ENCODE peak calls at places on chromosomes 12 and 14, in five cellular contexts. U is right atrium auricular region, A is WTC11, S is GM04504, D is NCI-H460. R is an unnamed sample.

GRCh38 chr12:102756564-102756963 is 160.5 kb downstream of the PAH start:
- DNase-seq in A (no peak), U (peak; percentile 66), D (no peak), S (no peak), R (no peak)

GRCh38 chr14:99803803-99804202 is 10.6 kb downstream of the EML1 start:
- DNase-seq in A (no peak), S (no peak), U (no peak), D (no peak), R (no peak)

GRCh38 chr14:32004300-32004699 is 72.8 kb upstream of the ARHGAP5 start:
- DNase-seq in S (no peak), U (no peak), D (no peak), A (no peak), R (no peak)

GRCh38 chr14:68854421-68854820 is 61.6 kb upstream of the ZFP36L1 start:
- DNase-seq in S (no peak), D (no peak), A (no peak), U (peak; percentile 42), R (peak; percentile 55)

GRCh38 chr12:118842753-118843335 is 138.5 kb upstream of the SRRM4 start:
- DNase-seq in D (no peak), A (no peak), S (no peak), U (no peak), R (no peak)

GRCh38 chr12:53935562-53936341 is 2.9 kb upstream of the HOXC13 start:
- DNase-seq in S (no peak), D (no peak), A (no peak), U (no peak), R (no peak)

GRCh38 chr12:112602150-112602549 is 183.4 kb downstream of the PTPN11 start:
- DNase-seq in U (no peak), A (peak; percentile 59), S (no peak), D (no peak), R (no peak)

GRCh38 chr12:108701779-108702435 is 29.4 kb downstream of the CORO1C start:
- DNase-seq in A (no peak), S (no peak), D (no peak), U (no peak), R (peak; percentile 70)

GRCh38 chr12:48925218-48925871 is at the start of gene FKBP11:
- DNase-seq in D (no peak), A (peak; percentile 80), U (peak; percentile 65), S (no peak), R (no peak)

GRCh38 chr14:77026166-77026929 is 2.2 kb downstream of the IRF2BPL start:
- DNase-seq in A (no peak), U (no peak), S (no peak), D (no peak), R (no peak)

GRCh38 chr12:53190108-53190729 is 9.5 kb upstream of the CSAD start:
- DNase-seq in S (no peak), A (peak; percentile 78), U (no peak), D (peak; percentile 23), R (no peak)

GRCh38 chr12:62166525-62166924 is 93.7 kb upstream of the USP15 start:
- DNase-seq in S (peak; percentile 47), U (no peak), A (no peak), D (no peak), R (no peak)

GRCh38 chr14:101365329-101366158 is 195.8 kb upstream of the DIO3 start:
- DNase-seq in U (no peak), A (no peak), D (no peak), S (no peak), R (peak; percentile 84)

GRCh38 chr12:121145221-121145620 is 12.5 kb downstream of the P2RX7 start:
- DNase-seq in S (no peak), U (no peak), A (no peak), D (no peak), R (no peak)

GRCh38 chr14:61406670-61407069 is 85.3 kb downstream of the PRKCH start:
- DNase-seq in D (no peak), S (no peak), A (no peak), U (no peak), R (peak; percentile 39)

GRCh38 chr14:23829736-23830474 is 123.7 kb upstream of the DHRS4 start:
- DNase-seq in U (no peak), A (no peak), S (peak; percentile 76), D (peak; percentile 81), R (no peak)

GRCh38 chr12:109727039-109727723 is 13.6 kb downstream of the FAM222A start:
- DNase-seq in S (no peak), D (no peak), U (no peak), A (no peak), R (no peak)

GRCh38 chr14:54343276-54344121 is 53.3 kb upstream of the CDKN3 start:
- DNase-seq in U (no peak), D (no peak), A (no peak), S (no peak), R (no peak)

GRCh38 chr12:47280543-47281330 is 201.0 kb upstream of the AMIGO2 start:
- DNase-seq in D (no peak), A (no peak), U (no peak), S (no peak), R (no peak)

GRCh38 chr14:60064491-60065072 is 27.1 kb upstream of the PCNX4 start:
- DNase-seq in S (no peak), A (no peak), U (no peak), D (peak; percentile 43), R (no peak)

GRCh38 chr12:31832740-31833540 is 104.1 kb upstream of the AMN1 start:
- DNase-seq in D (no peak), S (no peak), U (no peak), A (no peak), R (no peak)

GRCh38 chr14:92649934-92650545 is 98.4 kb downstream of the LGMN start:
- DNase-seq in U (peak; percentile 80), D (no peak), A (no peak), S (peak; percentile 84), R (no peak)

GRCh38 chr12:129332286-129332685 is 479.0 kb downstream of the GLT1D1 start:
- DNase-seq in A (no peak), U (no peak), D (no peak), S (no peak), R (peak; percentile 79)

GRCh38 chr12:6839482-6840201 is 1.1 kb upstream of the GNB3 start:
- DNase-seq in U (no peak), A (peak; percentile 73), S (no peak), D (no peak), R (no peak)

GRCh38 chr14:68199465-68200145 is 380.0 kb downstream of the RAD51B start:
- DNase-seq in S (no peak), U (peak; percentile 68), A (peak; percentile 36), D (no peak), R (no peak)

GRCh38 chr12:132489078-132489601 is 811 bp upstream of the FBRSL1 start:
- DNase-seq in D (no peak), A (no peak), U (no peak), S (no peak), R (no peak)

GRCh38 chr12:38921025-38921677 is 15.8 kb upstream of the CPNE8 start:
- DNase-seq in S (peak; percentile 21), D (peak; percentile 77), U (no peak), A (peak; percentile 53), R (no peak)

GRCh38 chr12:49021292-49021915 is 2.8 kb upstream of the PRKAG1 start:
- DNase-seq in A (no peak), D (no peak), U (no peak), S (no peak), R (no peak)

GRCh38 chr12:103169-103981 is 36.8 kb downstream of the IQSEC3 start:
- DNase-seq in U (no peak), S (no peak), A (peak; percentile 53), D (no peak), R (no peak)